ENCODE peak calls at places on chromosome 5, in six cellular contexts. O is cardiac muscle cell, U is PC-3, R is mammary epithelial cell, I is left ventricle myocardium inferior, M is HCT116. K is an unnamed sample.

GRCh38 chr5:44952376-44952775 is 143.6 kb downstream of the MRPS30 start:
- DNase-seq in U (peak; percentile 74), M (peak; percentile 51), R (peak; percentile 30), I (no peak), O (peak; percentile 7), K (no peak)

GRCh38 chr5:41211417-41211816 is 1.9 kb downstream of the C6 start:
- DNase-seq in M (no peak), O (no peak), R (no peak), I (no peak), U (no peak), K (no peak)

GRCh38 chr5:56984445-56984844 is 32.5 kb upstream of the MIER3 start:
- DNase-seq in M (no peak), I (no peak), R (no peak), U (no peak), O (peak; percentile 47), K (no peak)

GRCh38 chr5:154737667-154738320 is 17.4 kb upstream of the LARP1 start:
- DNase-seq in O (peak; percentile 9), M (no peak), U (no peak), I (no peak), R (no peak), K (no peak)

GRCh38 chr5:179497636-179498365 is 52.6 kb upstream of the RUFY1 start:
- DNase-seq in U (no peak), I (no peak), M (no peak), O (no peak), R (no peak), K (no peak)

GRCh38 chr5:176446884-176447537 is 1.2 kb upstream of the FAF2 start:
- DNase-seq in I (no peak), U (no peak), R (no peak), O (no peak), M (no peak), K (peak; percentile 77)

GRCh38 chr5:569358-569867 is 42.7 kb upstream of the CEP72 start:
- DNase-seq in I (no peak), O (no peak), R (no peak), M (no peak), U (no peak), K (no peak)

GRCh38 chr5:108344103-108344822 is 37.6 kb downstream of the FBXL17 start:
- DNase-seq in R (no peak), I (no peak), U (no peak), M (no peak), O (no peak), K (no peak)

GRCh38 chr5:52994266-52994665 is 5.1 kb downstream of the ITGA2 start:
- DNase-seq in R (no peak), M (no peak), O (no peak), U (no peak), I (no peak), K (no peak)

GRCh38 chr5:41071975-41072374 is 833 bp upstream of the MROH2B start:
- DNase-seq in I (no peak), O (peak; percentile 81), R (peak; percentile 40), M (no peak), U (peak; percentile 91), K (no peak)

GRCh38 chr5:98314262-98314661 is 459.2 kb upstream of the RGMB start:
- DNase-seq in M (no peak), I (no peak), R (peak; percentile 82), U (peak; percentile 91), O (peak; percentile 42), K (no peak)

GRCh38 chr5:40429258-40430111 is 250.2 kb upstream of the PTGER4 start:
- DNase-seq in R (peak; percentile 80), O (peak; percentile 44), M (no peak), U (peak; percentile 86), I (peak; percentile 26), K (no peak)

GRCh38 chr5:119435436-119436132 is 16.7 kb upstream of the HSD17B4 start:
- DNase-seq in M (no peak), U (peak; percentile 65), R (peak; percentile 32), O (peak; percentile 68), I (peak; percentile 55), K (no peak)

GRCh38 chr5:62138607-62139006 is 167.4 kb upstream of the KIF2A start:
- DNase-seq in M (no peak), R (no peak), I (no peak), U (no peak), O (no peak), K (no peak)

GRCh38 chr5:56460681-56461191 is 227.6 kb upstream of the ANKRD55 start:
- DNase-seq in I (no peak), U (no peak), O (peak; percentile 30), M (no peak), R (no peak), K (no peak)

GRCh38 chr5:10706326-10706725 is 54.7 kb downstream of the DAP start:
- DNase-seq in O (no peak), I (no peak), R (no peak), U (peak; percentile 49), M (no peak), K (no peak)

GRCh38 chr5:172417130-172417802 is 37.1 kb downstream of the SH3PXD2B start:
- DNase-seq in U (no peak), M (no peak), O (no peak), I (no peak), R (no peak), K (no peak)

GRCh38 chr5:138944527-138945322 is 69.6 kb upstream of the LRRTM2 start:
- DNase-seq in R (no peak), I (no peak), U (no peak), O (peak; percentile 17), M (no peak), K (no peak)

GRCh38 chr5:80763211-80763610 is 108.4 kb upstream of the DHFR start:
- DNase-seq in I (no peak), M (no peak), R (peak; percentile 52), O (peak; percentile 20), U (no peak), K (no peak)

GRCh38 chr5:76422175-76422574 is 19.1 kb downstream of the IQGAP2 start:
- DNase-seq in O (no peak), I (no peak), U (no peak), R (no peak), M (no peak), K (no peak)

GRCh38 chr5:41346609-41347008 is 133.3 kb upstream of the C6 start:
- DNase-seq in R (no peak), U (peak; percentile 66), O (peak; percentile 69), I (no peak), M (peak; percentile 3), K (no peak)

GRCh38 chr5:9445989-9446388 is 99.9 kb downstream of the SEMA5A start:
- DNase-seq in U (no peak), O (no peak), M (no peak), I (no peak), R (no peak), K (no peak)

GRCh38 chr5:39598641-39599248 is 174.0 kb upstream of the DAB2 start:
- DNase-seq in M (no peak), U (no peak), I (no peak), R (no peak), O (no peak), K (no peak)

GRCh38 chr5:28014779-28015178 is 976.4 kb upstream of the CDH9 start:
- DNase-seq in M (peak; percentile 3), U (peak; percentile 53), O (peak; percentile 14), R (peak; percentile 21), I (no peak), K (no peak)

GRCh38 chr5:132184588-132184987 is 43.1 kb downstream of the P4HA2 start:
- DNase-seq in M (peak; percentile 16), O (no peak), I (no peak), R (no peak), U (no peak), K (no peak)

GRCh38 chr5:59207416-59207815 is 624.5 kb downstream of the RAB3C start:
- DNase-seq in M (no peak), I (no peak), U (no peak), O (peak; percentile 53), R (no peak), K (no peak)

GRCh38 chr5:64166201-64166959 is 737 bp downstream of the RNF180 start:
- DNase-seq in U (peak; percentile 34), I (no peak), M (no peak), R (no peak), O (peak; percentile 7), K (no peak)

GRCh38 chr5:167552356-167552755 is 739.1 kb upstream of the WWC1 start:
- DNase-seq in M (no peak), O (no peak), I (no peak), U (no peak), R (no peak), K (no peak)

DNA sequence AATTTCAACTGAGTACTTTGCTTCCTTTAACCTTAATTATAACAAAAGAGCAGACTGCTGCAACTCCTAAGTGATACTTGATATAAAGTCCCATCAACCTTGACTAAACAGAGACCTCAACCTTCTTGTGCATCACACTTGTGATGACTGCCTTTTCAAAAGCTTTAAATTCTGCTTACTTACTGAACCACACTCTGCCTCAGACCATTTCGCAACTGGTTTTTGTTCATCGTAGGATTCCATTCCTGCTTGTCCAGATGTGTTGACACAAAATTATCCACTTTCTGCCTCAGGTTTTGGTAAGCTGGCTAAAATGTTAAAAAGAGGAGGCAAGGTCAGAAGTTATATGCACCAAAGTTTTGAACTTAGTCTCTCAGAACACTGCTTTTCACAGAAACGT is 3.5 kb downstream of the BOD1 start:
- DNase-seq in U (no peak), I (no peak), M (no peak), R (peak; percentile 20), O (peak; percentile 57), K (no peak)
- H3K27ac ChIP-seq in U (no peak overlapping the region), I (peak overlapping the region; percentile 37), M (no peak overlapping the region), R (no peak overlapping the region), O (no peak overlapping the region), K (no peak overlapping the region)

GRCh38 chr5:114055318-114055788 is 306.5 kb upstream of the KCNN2 start:
- DNase-seq in U (no peak), M (no peak), R (no peak), I (peak; percentile 58), O (peak; percentile 58), K (no peak)
- H3K4me3 ChIP-seq in U (no peak overlapping the region), M (no peak overlapping the region), R (no peak overlapping the region), I (peak overlapping the region; percentile 71), O (peak overlapping the region; percentile 41), K (peak overlapping the region; percentile 71)

DNA sequence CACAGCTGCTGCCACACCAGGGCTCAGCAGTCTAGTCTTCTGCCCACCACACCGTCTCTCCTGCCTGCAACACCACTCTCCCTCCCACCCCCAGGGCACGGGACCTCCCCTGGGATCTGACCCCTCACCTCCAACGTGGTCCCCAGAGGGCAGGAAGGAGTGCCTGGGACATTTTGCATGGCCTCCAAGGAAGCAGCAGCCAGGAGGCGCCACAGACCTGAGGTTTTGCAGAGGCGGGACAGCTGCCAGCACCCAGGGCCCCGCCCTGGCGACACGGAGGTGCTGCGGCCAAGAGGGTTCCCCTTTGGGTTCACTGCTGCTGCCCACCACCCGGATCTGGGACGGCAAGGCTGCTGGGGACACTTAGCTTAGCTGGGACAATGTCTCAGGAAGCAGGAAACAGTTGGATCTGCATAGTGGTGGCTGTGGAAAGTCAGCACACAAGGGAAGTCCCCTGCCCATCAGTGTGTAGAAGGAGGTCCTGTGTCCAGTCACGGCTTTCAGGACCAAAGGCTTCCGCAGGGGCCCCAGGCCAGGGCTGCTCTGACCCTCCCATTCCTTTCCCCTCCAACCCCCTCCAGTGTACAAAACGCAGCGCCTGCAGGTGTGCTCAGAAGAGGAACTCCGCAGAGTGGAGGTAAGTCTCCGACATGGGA is 13.8 kb downstream of the PROP1 start:
- DNase-seq in I (no peak), R (no peak), O (no peak), M (peak; percentile 19), U (peak; percentile 50), K (no peak)
- TF ChIP-seq CTCF in I (no peak), R (peak; percentile 16), O (no peak), M (peak; percentile 55), U (peak; percentile 71), K (no peak)

DNA sequence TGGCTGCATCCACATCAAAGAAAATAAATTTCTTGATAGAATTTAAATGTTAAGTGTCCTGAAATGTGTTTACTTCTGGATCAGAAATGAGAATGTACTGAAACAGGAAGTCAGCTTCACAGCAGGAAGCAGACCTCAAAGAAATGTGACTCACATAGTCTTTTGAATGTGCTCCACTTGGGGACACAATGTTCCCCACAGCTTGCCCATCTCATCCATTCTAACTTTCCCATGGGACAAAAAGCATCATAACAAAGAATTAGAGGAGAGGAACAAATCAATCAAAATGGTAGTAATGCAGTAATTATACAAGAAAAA is 85.7 kb downstream of the GRAMD2B start:
- DNase-seq in I (no peak), U (no peak), R (no peak), O (peak; percentile 41), M (no peak), K (no peak)
- H3K27ac ChIP-seq in I (peak overlapping the region; percentile 82), U (no peak overlapping the region), R (no peak overlapping the region), O (no peak overlapping the region), M (no peak overlapping the region), K (peak overlapping the region; percentile 81)